ENCODE peak calls at places on chromosomes 12 and 14, in six cellular contexts. One of them, this sample, is unnamed.

GRCh38 chr14:92589213-92589852 is 75.8 kb downstream of the RIN3 start:
- DNase-seq in stimulated activated CD4-positive, alpha-beta T cell treated with anti-CD3 and anti-CD28 coated beads, Interleukin-2, amount 100 ng/mL, for 48 hours: no peak
- DNase-seq in neural progenitor cell: peak; percentile 45
- DNase-seq in cardiac fibroblast: peak; percentile 55
- DNase-seq in lung: no peak
- DNase-seq in foreskin fibroblast: peak; percentile 67
- DNase-seq in this sample: no peak

GRCh38 chr12:47078733-47079364 is 572 bp upstream of the PCED1B start:
- DNase-seq in stimulated activated CD4-positive, alpha-beta T cell treated with anti-CD3 and anti-CD28 coated beads, Interleukin-2, amount 100 ng/mL, for 48 hours: peak; percentile 33
- DNase-seq in neural progenitor cell: peak; percentile 34
- DNase-seq in cardiac fibroblast: peak; percentile 29
- DNase-seq in lung: no peak
- DNase-seq in foreskin fibroblast: no peak
- DNase-seq in this sample: peak; percentile 47

GRCh38 chr14:64705406-64706118 is 1.3 kb downstream of the PLEKHG3 start:
- DNase-seq in stimulated activated CD4-positive, alpha-beta T cell treated with anti-CD3 and anti-CD28 coated beads, Interleukin-2, amount 100 ng/mL, for 48 hours: no peak
- DNase-seq in neural progenitor cell: peak; percentile 49
- DNase-seq in cardiac fibroblast: no peak
- DNase-seq in lung: no peak
- DNase-seq in foreskin fibroblast: no peak
- DNase-seq in this sample: no peak

GRCh38 chr12:50952510-50952909 is at the start of gene HIGD1C:
- DNase-seq in stimulated activated CD4-positive, alpha-beta T cell treated with anti-CD3 and anti-CD28 coated beads, Interleukin-2, amount 100 ng/mL, for 48 hours: no peak
- DNase-seq in neural progenitor cell: no peak
- DNase-seq in cardiac fibroblast: no peak
- DNase-seq in lung: no peak
- DNase-seq in foreskin fibroblast: no peak
- DNase-seq in this sample: no peak

GRCh38 chr12:104201238-104202001 is 14.2 kb upstream of the TXNRD1 start:
- DNase-seq in stimulated activated CD4-positive, alpha-beta T cell treated with anti-CD3 and anti-CD28 coated beads, Interleukin-2, amount 100 ng/mL, for 48 hours: no peak
- DNase-seq in neural progenitor cell: peak; percentile 77
- DNase-seq in cardiac fibroblast: peak; percentile 81
- DNase-seq in lung: peak; percentile 46
- DNase-seq in foreskin fibroblast: peak; percentile 80
- DNase-seq in this sample: peak; percentile 34

GRCh38 chr12:13124661-13125505 is 21.4 kb upstream of the GSG1 start:
- DNase-seq in stimulated activated CD4-positive, alpha-beta T cell treated with anti-CD3 and anti-CD28 coated beads, Interleukin-2, amount 100 ng/mL, for 48 hours: no peak
- DNase-seq in neural progenitor cell: peak; percentile 49
- DNase-seq in cardiac fibroblast: peak; percentile 54
- DNase-seq in lung: no peak
- DNase-seq in foreskin fibroblast: peak; percentile 74
- DNase-seq in this sample: no peak

GRCh38 chr14:99570542-99571302 is 33.3 kb downstream of the CCDC85C start:
- DNase-seq in stimulated activated CD4-positive, alpha-beta T cell treated with anti-CD3 and anti-CD28 coated beads, Interleukin-2, amount 100 ng/mL, for 48 hours: no peak
- DNase-seq in neural progenitor cell: peak; percentile 75
- DNase-seq in cardiac fibroblast: no peak
- DNase-seq in lung: no peak
- DNase-seq in foreskin fibroblast: no peak
- DNase-seq in this sample: no peak

GRCh38 chr12:21656931-21657335 is 709 bp downstream of the LDHB start:
- DNase-seq in stimulated activated CD4-positive, alpha-beta T cell treated with anti-CD3 and anti-CD28 coated beads, Interleukin-2, amount 100 ng/mL, for 48 hours: peak; percentile 39
- DNase-seq in neural progenitor cell: peak; percentile 31
- DNase-seq in cardiac fibroblast: peak; percentile 61
- DNase-seq in lung: no peak
- DNase-seq in foreskin fibroblast: peak; percentile 66
- DNase-seq in this sample: peak; percentile 52

GRCh38 chr12:30026621-30027234 is 243.0 kb upstream of the TMTC1 start:
- DNase-seq in stimulated activated CD4-positive, alpha-beta T cell treated with anti-CD3 and anti-CD28 coated beads, Interleukin-2, amount 100 ng/mL, for 48 hours: no peak
- DNase-seq in neural progenitor cell: no peak
- DNase-seq in cardiac fibroblast: peak; percentile 88
- DNase-seq in lung: no peak
- DNase-seq in foreskin fibroblast: peak; percentile 76
- DNase-seq in this sample: no peak

GRCh38 chr14:26597136-26598080 is at the start of gene NOVA1:
- DNase-seq in stimulated activated CD4-positive, alpha-beta T cell treated with anti-CD3 and anti-CD28 coated beads, Interleukin-2, amount 100 ng/mL, for 48 hours: no peak
- DNase-seq in neural progenitor cell: peak; percentile 75
- DNase-seq in cardiac fibroblast: peak; percentile 15
- DNase-seq in lung: no peak
- DNase-seq in foreskin fibroblast: peak; percentile 48
- DNase-seq in this sample: peak; percentile 10

GRCh38 chr12:1594045-1594294 is 411 bp downstream of the FBXL14 start:
- DNase-seq in stimulated activated CD4-positive, alpha-beta T cell treated with anti-CD3 and anti-CD28 coated beads, Interleukin-2, amount 100 ng/mL, for 48 hours: no peak
- DNase-seq in neural progenitor cell: peak; percentile 76
- DNase-seq in cardiac fibroblast: peak; percentile 59
- DNase-seq in lung: no peak
- DNase-seq in foreskin fibroblast: peak; percentile 89
- DNase-seq in this sample: no peak